ENCODE peak calls at places on chromosomes 4 and X, in seven cellular contexts. S is AG20443; Z is nucleus accumbens; D is amygdala; H is WTC11; L is NCI-H345; V is stimulated activated CD4-positive, alpha-beta T cell treated with anti-CD3 and anti-CD28 coated beads, Interleukin-2, amount 100 ng/mL, for 48 hours. C is an unnamed sample.

GRCh38 chrX:130121505-130121800 is 11.2 kb upstream of the ELF4 start:
- DNase-seq in L (no peak), V (no peak), S (no peak), D (no peak), H (no peak), Z (no peak), C (no peak)

GRCh38 chr4:15793506-15794363 is 15.6 kb downstream of the CD38 start:
- DNase-seq in Z (no peak), D (no peak), V (no peak), H (no peak), S (no peak), L (no peak), C (no peak)

GRCh38 chr4:106160560-106160959 is 155.4 kb downstream of the TBCK start:
- DNase-seq in Z (no peak), D (no peak), V (no peak), H (no peak), S (no peak), L (no peak), C (no peak)

GRCh38 chr4:141346144-141346543 is 125.4 kb downstream of the ZNF330 start:
- DNase-seq in H (no peak), V (no peak), Z (no peak), L (peak), D (no peak), S (peak), C (no peak)

GRCh38 chr4:80365928-80366327 is 30.4 kb downstream of the CFAP299 start:
- DNase-seq in L (peak), V (peak), D (no peak), H (peak), Z (no peak), S (peak), C (peak)

GRCh38 chr4:74671074-74671698 is 123.1 kb downstream of the BTC start:
- DNase-seq in S (peak), V (peak), H (peak), L (peak), D (no peak), Z (no peak), C (peak)

GRCh38 chrX:2351321-2351720 is 149.5 kb downstream of the DHRSX start:
- DNase-seq in L (no peak), D (no peak), H (no peak), Z (no peak), S (peak), V (no peak), C (no peak)

GRCh38 chr4:73589887-73590801 is 30.1 kb downstream of the RASSF6 start:
- DNase-seq in V (no peak), D (no peak), Z (no peak), S (no peak), L (peak), H (no peak), C (no peak)

GRCh38 chr4:76905521-76905920 is 7.6 kb upstream of the SOWAHB start:
- DNase-seq in L (no peak), S (peak), V (no peak), H (no peak), Z (no peak), D (no peak), C (no peak)

GRCh38 chrX:24190500-24191156 is 41.1 kb downstream of the ZFX start:
- DNase-seq in Z (no peak), D (no peak), V (no peak), H (no peak), S (peak), L (no peak), C (no peak)

GRCh38 chr4:95190751-95191436 is 357.9 kb downstream of the UNC5C start:
- DNase-seq in S (no peak), Z (no peak), D (peak), L (peak), H (no peak), V (no peak), C (no peak)

GRCh38 chr4:36227913-36228312 is 16.4 kb downstream of the ARAP2 start:
- DNase-seq in H (no peak), V (no peak), L (no peak), S (no peak), D (no peak), Z (no peak), C (no peak)

GRCh38 chr4:114807759-114808404 is 209.3 kb downstream of the UGT8 start:
- DNase-seq in D (no peak), V (peak), Z (no peak), S (peak), L (no peak), H (peak), C (peak)

GRCh38 chrX:121146059-121146628 is 98.7 kb downstream of the GLUD2 start:
- DNase-seq in S (no peak), D (no peak), L (no peak), Z (no peak), V (no peak), H (no peak), C (no peak)

GRCh38 chr4:179989975-179990374 is 2253.2 kb upstream of the TENM3 start:
- DNase-seq in V (no peak), H (no peak), D (no peak), Z (no peak), L (no peak), S (no peak), C (no peak)

GRCh38 chrX:129230850-129231512 is 292.3 kb downstream of the SMARCA1 start:
- DNase-seq in D (no peak), L (no peak), H (no peak), Z (no peak), V (no peak), S (no peak), C (no peak)

GRCh38 chrX:9341305-9342201 is 123.3 kb upstream of the TBL1X start:
- DNase-seq in Z (no peak), S (no peak), V (no peak), D (no peak), H (no peak), L (peak), C (no peak)

GRCh38 chrX:130975947-130976346 is 72.9 kb upstream of the ENOX2 start:
- DNase-seq in H (peak), L (peak), D (no peak), V (peak), S (peak), Z (no peak), C (peak)

GRCh38 chrX:149151805-149152757 is 353.0 kb downstream of the IDS start:
- DNase-seq in V (no peak), D (no peak), H (no peak), S (peak), L (no peak), Z (no peak), C (no peak)

GRCh38 chr4:25069014-25069413 is 38.3 kb upstream of the LGI2 start:
- DNase-seq in S (no peak), D (no peak), L (no peak), Z (no peak), V (no peak), H (no peak), C (no peak)

GRCh38 chrX:30261012-30261411 is 14.1 kb downstream of the MAGEB1 start:
- DNase-seq in H (no peak), S (no peak), Z (no peak), D (no peak), L (no peak), V (no peak), C (no peak)

GRCh38 chrX:1443496-1444075 is 9.1 kb downstream of the ASMTL start:
- DNase-seq in Z (no peak), V (no peak), H (peak), D (no peak), S (no peak), L (no peak), C (no peak)

GRCh38 chr4:7854697-7855370 is 84.8 kb downstream of the AFAP1 start:
- DNase-seq in V (no peak), H (no peak), Z (no peak), L (no peak), D (no peak), S (no peak), C (no peak)

GRCh38 chr4:92334716-92335350 is 31.1 kb downstream of the GRID2 start:
- DNase-seq in S (no peak), L (no peak), D (no peak), H (no peak), Z (no peak), V (no peak), C (no peak)

GRCh38 chr4:159175989-159176375 is 73.1 kb downstream of the RAPGEF2 start:
- DNase-seq in L (no peak), D (no peak), V (no peak), H (no peak), S (no peak), Z (no peak), C (no peak)

C was measured in NT2/D1.